ENCODE peak calls at places on chromosomes 5 and 9, in seven cellular contexts. Q, M, D, Z, U, V and E are unnamed samples.

GRCh38 chr5:44664711-44665100 is 144.0 kb upstream of the MRPS30 start:
- DNase-seq in Q (no peak), M (no peak), D (no peak), Z (no peak), U (no peak), V (no peak), E (no peak)

GRCh38 chr9:74784506-74784905 is 103.2 kb downstream of the TRPM6 start:
- DNase-seq in Q (no peak), M (no peak), D (no peak), Z (no peak), U (no peak), V (no peak), E (no peak)

GRCh38 chr5:68459093-68459492 is 243.5 kb downstream of the PIK3R1 start:
- DNase-seq in Q (no peak), M (no peak), D (no peak), Z (no peak), U (no peak), V (no peak), E (no peak)

GRCh38 chr5:157280927-157281326 is 15.0 kb downstream of the CYFIP2 start:
- DNase-seq in Q (no peak), M (no peak), D (no peak), Z (no peak), U (peak), V (no peak), E (peak)

GRCh38 chr9:76571288-76572204 is 112.6 kb downstream of the GCNT1 start:
- DNase-seq in Q (no peak), M (no peak), D (peak), Z (peak), U (no peak), V (peak), E (no peak)

GRCh38 chr9:125747053-125747764 is at the start of gene PBX3:
- DNase-seq in Q (no peak), M (peak), D (peak), Z (peak), U (peak), V (peak), E (peak)

GRCh38 chr9:2000314-2000713 is 14.8 kb upstream of the SMARCA2 start:
- DNase-seq in Q (no peak), M (no peak), D (no peak), Z (peak), U (no peak), V (no peak), E (no peak)

GRCh38 chr9:112337547-112337946 is 4.1 kb upstream of the PTBP3 start:
- DNase-seq in Q (no peak), M (no peak), D (no peak), Z (no peak), U (no peak), V (no peak), E (no peak)

GRCh38 chr5:120808135-120808534 is 344.0 kb downstream of the PRR16 start:
- DNase-seq in Q (no peak), M (no peak), D (peak), Z (no peak), U (peak), V (no peak), E (no peak)

GRCh38 chr9:12988259-12988658 is 213.4 kb downstream of the LURAP1L start:
- DNase-seq in Q (no peak), M (no peak), D (peak), Z (no peak), U (no peak), V (no peak), E (no peak)

GRCh38 chr5:59124983-59125960 is 542.4 kb downstream of the RAB3C start:
- DNase-seq in Q (no peak), M (no peak), D (peak), Z (no peak), U (peak), V (peak), E (no peak)